ENCODE peak calls at places on chromosomes 16 and 17, in six cellular contexts. M, J, S, Y, E and B are unnamed samples.

GRCh38 chr16:9033125-9033830 is 58.2 kb upstream of the HAPSTR1 start:
- DNase-seq in M (peak; percentile 55), J (no peak), S (no peak), Y (peak; percentile 27), E (no peak), B (no peak)

GRCh38 chr17:35432176-35433074 is at the start of gene SLFN12:
- DNase-seq in M (peak; percentile 94), J (peak; percentile 90), S (no peak), Y (peak; percentile 61), E (peak; percentile 62), B (peak; percentile 66)

GRCh38 chr16:270381-271255 is 5.1 kb downstream of the RGS11 start:
- DNase-seq in M (no peak), J (no peak), S (no peak), Y (no peak), E (no peak), B (no peak)

GRCh38 chr17:76630151-76630550 is 13.4 kb downstream of the ST6GALNAC1 start:
- DNase-seq in M (no peak), J (no peak), S (no peak), Y (no peak), E (no peak), B (no peak)

GRCh38 chr17:72116692-72117469 is 3.9 kb upstream of the SOX9 start:
- DNase-seq in M (peak; percentile 76), J (no peak), S (no peak), Y (no peak), E (no peak), B (no peak)

GRCh38 chr16:84467709-84468108 is 36.8 kb downstream of the MEAK7 start:
- DNase-seq in M (no peak), J (no peak), S (no peak), Y (no peak), E (no peak), B (no peak)

GRCh38 chr16:84730406-84731106 is 30.8 kb downstream of the USP10 start:
- DNase-seq in M (peak; percentile 92), J (peak; percentile 76), S (no peak), Y (peak; percentile 64), E (no peak), B (peak; percentile 87)

GRCh38 chr17:80922580-80923160 is 69.0 kb upstream of the CHMP6 start:
- DNase-seq in M (no peak), J (no peak), S (no peak), Y (no peak), E (no peak), B (no peak)

GRCh38 chr17:73228748-73229236 is 32.9 kb downstream of the CPSF4L start:
- DNase-seq in M (peak; percentile 79), J (peak; percentile 47), S (no peak), Y (peak; percentile 63), E (no peak), B (peak; percentile 46)

GRCh38 chr17:7982171-7982570 is 20.2 kb upstream of the GUCY2D start:
- DNase-seq in M (peak; percentile 36), J (peak; percentile 73), S (no peak), Y (no peak), E (no peak), B (no peak)

GRCh38 chr17:66795486-66795885 is 39.4 kb upstream of the CACNG5 start:
- DNase-seq in M (no peak), J (no peak), S (no peak), Y (no peak), E (no peak), B (no peak)

GRCh38 chr16:84239186-84239790 is 524 bp downstream of the KCNG4 start:
- DNase-seq in M (no peak), J (no peak), S (no peak), Y (no peak), E (no peak), B (no peak)

GRCh38 chr17:50993544-50993943 is 127.1 kb downstream of the SPAG9 start:
- DNase-seq in M (no peak), J (no peak), S (no peak), Y (no peak), E (no peak), B (no peak)

GRCh38 chr16:30030841-30031413 is at the start of gene TLCD3B:
- DNase-seq in M (peak; percentile 26), J (no peak), S (peak; percentile 32), Y (no peak), E (no peak), B (no peak)

GRCh38 chr17:50471009-50471905 is 2.6 kb upstream of the CHAD start:
- DNase-seq in M (no peak), J (no peak), S (no peak), Y (no peak), E (no peak), B (no peak)

GRCh38 chr17:40720904-40721303 is 17.4 kb upstream of the KRT24 start:
- DNase-seq in M (no peak), J (no peak), S (no peak), Y (no peak), E (no peak), B (no peak)

GRCh38 chr17:20143740-20144139 is 134.6 kb downstream of the SPECC1 start:
- DNase-seq in M (no peak), J (no peak), S (no peak), Y (no peak), E (no peak), B (no peak)

GRCh38 chr17:34556384-34556783 is 23.0 kb upstream of the TMEM132E start:
- DNase-seq in M (peak; percentile 27), J (no peak), S (no peak), Y (peak; percentile 12), E (no peak), B (no peak)

GRCh38 chr17:21252875-21253645 is at the start of gene NATD1:
- DNase-seq in M (peak; percentile 93), J (peak; percentile 44), S (peak; percentile 61), Y (peak; percentile 84), E (peak; percentile 82), B (peak; percentile 38)

GRCh38 chr17:320139-320538 is 32.5 kb downstream of the RPH3AL start:
- DNase-seq in M (no peak), J (no peak), S (no peak), Y (no peak), E (no peak), B (no peak)

GRCh38 chr16:3718628-3719027 is 1.3 kb upstream of the TRAP1 start:
- DNase-seq in M (no peak), J (no peak), S (no peak), Y (no peak), E (no peak), B (no peak)

GRCh38 chr17:27793906-27794380 is 6.4 kb downstream of the NOS2 start:
- DNase-seq in M (no peak), J (no peak), S (no peak), Y (no peak), E (no peak), B (no peak)

GRCh38 chr17:59746849-59747445 is 39.5 kb downstream of the VMP1 start:
- DNase-seq in M (peak; percentile 73), J (no peak), S (peak; percentile 33), Y (no peak), E (no peak), B (no peak)

GRCh38 chr16:14117051-14117450 is 45.9 kb downstream of the MRTFB start:
- DNase-seq in M (no peak), J (no peak), S (no peak), Y (no peak), E (no peak), B (no peak)

GRCh38 chr16:46650224-46650623 is 29.0 kb upstream of the SHCBP1 start:
- DNase-seq in M (no peak), J (no peak), S (no peak), Y (no peak), E (no peak), B (no peak)

GRCh38 chr17:39580082-39580468 is 27.6 kb downstream of the NEUROD2 start:
- DNase-seq in M (no peak), J (no peak), S (no peak), Y (no peak), E (no peak), B (no peak)

GRCh38 chr17:73480740-73481139 is 163.5 kb downstream of the SDK2 start:
- DNase-seq in M (no peak), J (no peak), S (no peak), Y (no peak), E (no peak), B (peak; percentile 13)

GRCh38 chr16:87463722-87464690 is 28.8 kb downstream of the ZCCHC14 start:
- DNase-seq in M (peak; percentile 65), J (no peak), S (no peak), Y (peak; percentile 71), E (no peak), B (no peak)

GRCh38 chr16:54677551-54677950 is 253.1 kb upstream of the IRX5 start:
- DNase-seq in M (no peak), J (no peak), S (no peak), Y (no peak), E (no peak), B (no peak)

GRCh38 chr16:10250137-10250850 is 68.1 kb upstream of the GRIN2A start:
- DNase-seq in M (no peak), J (no peak), S (no peak), Y (no peak), E (no peak), B (no peak)